ENCODE peak calls at places on chromosome 20, in six cellular contexts. C is IMR-90, K is cardiac muscle cell, W is AG04450, D is neuronal stem cell, J is tibial artery. B is an unnamed sample.

GRCh38 chr20:33832113-33832853 is 21.1 kb downstream of the CHMP4B start:
- DNase-seq in C (peak; percentile 21), K (no peak), W (no peak), D (no peak), J (no peak), B (no peak)

GRCh38 chr20:33862709-33863403 is 51.7 kb downstream of the CHMP4B start:
- DNase-seq in C (peak; percentile 78), K (peak; percentile 64), W (peak; percentile 41), D (peak; percentile 59), J (peak; percentile 69), B (no peak)

GRCh38 chr20:56411759-56412472 is at the start of gene CASS4:
- DNase-seq in C (peak; percentile 89), K (no peak), W (peak; percentile 63), D (no peak), J (no peak), B (no peak)

GRCh38 chr20:4512891-4513550 is 208.7 kb upstream of the PRND start:
- DNase-seq in C (peak; percentile 95), K (no peak), W (peak; percentile 74), D (no peak), J (no peak), B (no peak)

GRCh38 chr20:33423141-33423834 is 20.3 kb downstream of the SNTA1 start:
- DNase-seq in C (peak; percentile 68), K (peak; percentile 90), W (no peak), D (no peak), J (peak; percentile 97), B (peak; percentile 97)

GRCh38 chr20:63497946-63498935 is 642 bp downstream of the EEF1A2 start:
- DNase-seq in C (peak; percentile 36), K (peak; percentile 69), W (no peak), D (no peak), J (no peak), B (no peak)

GRCh38 chr20:58647162-58647813 is 3.8 kb upstream of the STX16 start:
- DNase-seq in C (no peak), K (no peak), W (no peak), D (no peak), J (no peak), B (no peak)

GRCh38 chr20:60752741-60753420 is 499.2 kb upstream of the CDH4 start:
- DNase-seq in C (no peak), K (no peak), W (no peak), D (no peak), J (no peak), B (no peak)

GRCh38 chr20:9903048-9903651 is 64.3 kb upstream of the PAK5 start:
- DNase-seq in C (no peak), K (peak; percentile 44), W (no peak), D (peak; percentile 35), J (no peak), B (no peak)

GRCh38 chr20:4076671-4077070 is 61.3 kb upstream of the RNF24 start:
- DNase-seq in C (peak; percentile 95), K (no peak), W (no peak), D (no peak), J (no peak), B (no peak)

GRCh38 chr20:31474097-31474436 is 860 bp downstream of the DEFB124 start:
- DNase-seq in C (no peak), K (no peak), W (no peak), D (no peak), J (no peak), B (no peak)

GRCh38 chr20:59015411-59015810 is 3.8 kb upstream of the TUBB1 start:
- DNase-seq in C (no peak), K (no peak), W (no peak), D (no peak), J (no peak), B (no peak)

GRCh38 chr20:33554914-33555420 is 65.1 kb downstream of the CBFA2T2 start:
- DNase-seq in C (peak; percentile 99), K (peak; percentile 75), W (peak; percentile 92), D (no peak), J (no peak), B (no peak)

GRCh38 chr20:17315491-17316231 is 88.8 kb downstream of the PCSK2 start:
- DNase-seq in C (no peak), K (no peak), W (no peak), D (no peak), J (no peak), B (no peak)

GRCh38 chr20:10357061-10357708 is 76.8 kb downstream of the MKKS start:
- DNase-seq in C (no peak), K (no peak), W (no peak), D (no peak), J (no peak), B (no peak)

GRCh38 chr20:8153281-8153908 is 21.3 kb downstream of the PLCB1 start:
- DNase-seq in C (peak; percentile 27), K (peak; percentile 49), W (no peak), D (no peak), J (no peak), B (no peak)

GRCh38 chr20:5918856-5919633 is 31.3 kb downstream of the TRMT6 start:
- DNase-seq in C (peak; percentile 44), K (no peak), W (no peak), D (no peak), J (no peak), B (no peak)

DNA sequence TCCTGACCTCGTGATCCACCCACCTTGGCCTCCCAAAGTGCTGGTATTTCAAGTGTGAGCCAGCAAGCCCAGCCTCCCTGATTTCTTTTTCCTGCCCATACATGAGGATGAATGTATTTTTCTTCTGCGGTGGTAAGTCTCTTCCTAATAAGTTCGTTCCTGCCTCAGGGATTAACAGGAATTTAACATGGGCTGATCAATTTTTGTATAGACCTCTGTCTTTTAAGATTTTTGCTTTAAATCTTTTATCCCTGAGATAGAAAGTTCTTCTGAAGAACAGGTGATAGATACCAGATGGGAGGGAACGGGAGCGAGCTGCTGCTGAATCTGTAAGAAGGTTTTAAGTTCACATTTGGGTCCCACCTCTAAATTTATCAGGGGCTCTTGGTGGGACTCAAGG is 7.0 kb upstream of the ZNFX1 start:
- DNase-seq in C (no peak), K (no peak), W (no peak), D (no peak), J (no peak), B (no peak)
- H3K4me3 ChIP-seq in C (no peak overlapping the region), K (no peak overlapping the region), W (no peak overlapping the region), D (no peak overlapping the region), J (no peak overlapping the region), B (no peak overlapping the region)

GRCh38 chr20:54051019-54051418 is 19.4 kb downstream of the BCAS1 start:
- DNase-seq in C (no peak), K (no peak), W (no peak), D (no peak), J (no peak), B (no peak)

GRCh38 chr20:54047048-54047447 is 23.3 kb downstream of the BCAS1 start:
- DNase-seq in C (no peak), K (no peak), W (no peak), D (no peak), J (no peak), B (no peak)

GRCh38 chr20:54049156-54049555 is 21.2 kb downstream of the BCAS1 start:
- DNase-seq in C (no peak), K (no peak), W (no peak), D (no peak), J (no peak), B (no peak)

GRCh38 chr20:54048489-54048888 is 21.9 kb downstream of the BCAS1 start:
- DNase-seq in C (no peak), K (no peak), W (no peak), D (no peak), J (no peak), B (no peak)

GRCh38 chr20:54047741-54048140 is 22.7 kb downstream of the BCAS1 start:
- DNase-seq in C (no peak), K (no peak), W (no peak), D (no peak), J (no peak), B (no peak)
- H3K27ac ChIP-seq in C (no peak overlapping the region), K (no peak overlapping the region), W (no peak overlapping the region), D (no peak overlapping the region), J (peak overlapping the region; percentile 46), B (no peak overlapping the region)

GRCh38 chr20:38261054-38261390 is 487 bp upstream of the KIAA1755 start:
- DNase-seq in C (no peak), K (no peak), W (no peak), D (no peak), J (no peak), B (no peak)
- H3K4me3 ChIP-seq in C (peak overlapping the region; percentile 35), K (no peak overlapping the region), W (peak overlapping the region; percentile 58), D (no peak overlapping the region), J (peak overlapping the region; percentile 52), B (peak overlapping the region; percentile 78)

DNA sequence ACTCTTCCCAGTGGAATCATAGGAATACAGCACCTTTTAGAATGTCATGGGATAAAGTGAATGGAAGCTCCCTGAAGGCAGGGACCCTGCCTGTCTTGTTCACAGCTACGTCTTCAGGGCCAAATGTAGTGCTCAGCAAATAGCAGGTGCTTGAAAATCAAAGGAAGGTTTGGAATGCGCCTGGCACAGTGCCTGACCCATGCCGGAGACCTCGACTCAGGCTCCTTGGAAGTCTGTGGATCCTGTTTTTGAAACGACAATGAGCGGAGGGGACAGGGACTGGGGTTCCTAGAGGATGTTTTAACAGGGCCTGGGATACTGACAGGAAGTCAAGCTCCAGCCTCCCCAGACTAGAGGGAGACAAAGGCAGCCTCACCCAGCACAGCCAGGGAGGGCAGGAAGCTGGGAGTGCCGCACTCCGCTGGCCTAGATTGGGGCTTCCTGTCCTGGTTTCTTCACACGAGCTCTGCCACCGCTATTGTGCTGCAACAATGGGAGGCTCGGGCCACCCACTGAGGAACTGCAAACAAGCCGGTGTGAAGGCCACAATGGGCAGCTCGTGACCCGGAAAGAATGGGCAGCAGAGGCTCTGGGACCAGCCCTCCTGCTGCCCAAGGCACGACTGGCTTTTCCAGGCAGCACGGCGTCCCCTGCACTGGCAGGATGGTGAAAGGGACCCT is 76.7 kb downstream of the PREX1 start:
- DNase-seq in C (no peak), K (no peak), W (no peak), D (peak; percentile 92), J (no peak), B (no peak)
- H3K27ac ChIP-seq in C (no peak overlapping the region), K (no peak overlapping the region), W (no peak overlapping the region), D (no peak overlapping the region), J (no peak overlapping the region), B (peak overlapping the region; percentile 67)

GRCh38 chr20:44142416-44142815 is 44.6 kb downstream of the JPH2 start:
- DNase-seq in C (peak; percentile 50), K (no peak), W (no peak), D (no peak), J (no peak), B (no peak)
- H3K4me3 ChIP-seq in C (no peak overlapping the region), K (no peak overlapping the region), W (no peak overlapping the region), D (no peak overlapping the region), J (no peak overlapping the region), B (no peak overlapping the region)

DNA sequence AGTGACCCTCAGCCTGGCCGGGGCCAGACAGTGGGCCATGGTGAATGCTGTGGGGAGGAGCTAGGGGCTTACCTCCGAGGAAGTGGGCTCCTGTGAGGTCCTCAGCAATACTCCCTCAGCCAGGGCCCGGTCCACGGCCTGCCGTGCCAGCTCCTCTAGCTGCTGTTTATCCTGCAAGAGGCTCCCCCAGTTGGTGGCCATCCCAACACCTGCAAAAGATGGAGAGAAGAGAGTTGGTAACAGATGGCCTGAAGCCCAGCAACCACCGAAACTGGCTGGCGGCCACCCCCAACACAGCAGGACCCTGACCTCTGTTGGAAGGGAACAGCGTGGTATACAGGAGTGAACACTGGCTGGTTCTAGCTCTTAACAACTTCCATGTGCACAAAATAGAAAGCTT is 4.0 kb downstream of the GSS start:
- DNase-seq in C (no peak), K (no peak), W (no peak), D (no peak), J (no peak), B (peak; percentile 68)
- H3K27ac ChIP-seq in C (no peak overlapping the region), K (no peak overlapping the region), W (no peak overlapping the region), D (no peak overlapping the region), J (no peak overlapping the region), B (no peak overlapping the region)

GRCh38 chr20:2825770-2826169 is 9.6 kb downstream of the TMEM239 start:
- DNase-seq in C (no peak), K (no peak), W (no peak), D (no peak), J (no peak), B (no peak)
- H3K4me3 ChIP-seq in C (no peak overlapping the region), K (no peak overlapping the region), W (no peak overlapping the region), D (no peak overlapping the region), J (no peak overlapping the region), B (no peak overlapping the region)

B was measured in coronary artery.